ENCODE peak calls at places on chromosome 20, in five cellular contexts. One of them, this sample, is unnamed.

GRCh38 chr20:45300961-45301360 is 5.7 kb upstream of the RBPJL start:
- DNase-seq in GM06990: no peak
- DNase-seq in NCI-H1930: peak; percentile 28
- DNase-seq in GM12864: no peak
- DNase-seq in activated naive CD8-positive, alpha-beta T cell treated with anti-CD3 and anti-CD28 coated beads, Interleukin-2, amount 50 U/mL, for 24 hours: peak; percentile 63
- DNase-seq in this sample: no peak

GRCh38 chr20:50532231-50532630 is 22.0 kb downstream of the PTPN1 start:
- DNase-seq in GM06990: no peak
- DNase-seq in NCI-H1930: no peak
- DNase-seq in GM12864: no peak
- DNase-seq in activated naive CD8-positive, alpha-beta T cell treated with anti-CD3 and anti-CD28 coated beads, Interleukin-2, amount 50 U/mL, for 24 hours: no peak
- DNase-seq in this sample: no peak

GRCh38 chr20:14383326-14383725 is 45.9 kb upstream of the FLRT3 start:
- DNase-seq in GM06990: no peak
- DNase-seq in NCI-H1930: no peak
- DNase-seq in GM12864: no peak
- DNase-seq in activated naive CD8-positive, alpha-beta T cell treated with anti-CD3 and anti-CD28 coated beads, Interleukin-2, amount 50 U/mL, for 24 hours: no peak
- DNase-seq in this sample: no peak

GRCh38 chr20:34871966-34872603 is 571 bp downstream of the GGT7 start:
- DNase-seq in GM06990: no peak
- DNase-seq in NCI-H1930: no peak
- DNase-seq in GM12864: no peak
- DNase-seq in activated naive CD8-positive, alpha-beta T cell treated with anti-CD3 and anti-CD28 coated beads, Interleukin-2, amount 50 U/mL, for 24 hours: no peak
- DNase-seq in this sample: no peak

GRCh38 chr20:59948828-59949720 is 8.9 kb downstream of the FAM217B start:
- DNase-seq in GM06990: no peak
- DNase-seq in NCI-H1930: peak; percentile 21
- DNase-seq in GM12864: no peak
- DNase-seq in activated naive CD8-positive, alpha-beta T cell treated with anti-CD3 and anti-CD28 coated beads, Interleukin-2, amount 50 U/mL, for 24 hours: no peak
- DNase-seq in this sample: no peak

GRCh38 chr20:37348643-37349516 is 2.9 kb downstream of the SRC start:
- DNase-seq in GM06990: no peak
- DNase-seq in NCI-H1930: no peak
- DNase-seq in GM12864: no peak
- DNase-seq in activated naive CD8-positive, alpha-beta T cell treated with anti-CD3 and anti-CD28 coated beads, Interleukin-2, amount 50 U/mL, for 24 hours: no peak
- DNase-seq in this sample: no peak

GRCh38 chr20:32674362-32674789 is 635 bp upstream of the C20orf203 start:
- DNase-seq in GM06990: no peak
- DNase-seq in NCI-H1930: peak; percentile 28
- DNase-seq in GM12864: peak; percentile 38
- DNase-seq in activated naive CD8-positive, alpha-beta T cell treated with anti-CD3 and anti-CD28 coated beads, Interleukin-2, amount 50 U/mL, for 24 hours: peak; percentile 85
- DNase-seq in this sample: no peak

GRCh38 chr20:19275630-19276071 is 63.2 kb downstream of the SLC24A3 start:
- DNase-seq in GM06990: no peak
- DNase-seq in NCI-H1930: no peak
- DNase-seq in GM12864: no peak
- DNase-seq in activated naive CD8-positive, alpha-beta T cell treated with anti-CD3 and anti-CD28 coated beads, Interleukin-2, amount 50 U/mL, for 24 hours: no peak
- DNase-seq in this sample: no peak

GRCh38 chr20:62623488-62624324 is 18.6 kb upstream of the SLCO4A1 start:
- DNase-seq in GM06990: peak; percentile 89
- DNase-seq in NCI-H1930: peak; percentile 35
- DNase-seq in GM12864: peak; percentile 70
- DNase-seq in activated naive CD8-positive, alpha-beta T cell treated with anti-CD3 and anti-CD28 coated beads, Interleukin-2, amount 50 U/mL, for 24 hours: peak; percentile 95
- DNase-seq in this sample: no peak

GRCh38 chr20:53080969-53081871 is 109.1 kb downstream of the TSHZ2 start:
- DNase-seq in GM06990: no peak
- DNase-seq in NCI-H1930: no peak
- DNase-seq in GM12864: no peak
- DNase-seq in activated naive CD8-positive, alpha-beta T cell treated with anti-CD3 and anti-CD28 coated beads, Interleukin-2, amount 50 U/mL, for 24 hours: no peak
- DNase-seq in this sample: no peak

GRCh38 chr20:47691632-47692031 is 93.6 kb downstream of the SULF2 start:
- DNase-seq in GM06990: no peak
- DNase-seq in NCI-H1930: peak; percentile 22
- DNase-seq in GM12864: no peak
- DNase-seq in activated naive CD8-positive, alpha-beta T cell treated with anti-CD3 and anti-CD28 coated beads, Interleukin-2, amount 50 U/mL, for 24 hours: no peak
- DNase-seq in this sample: no peak

GRCh38 chr20:5751856-5752255 is 1.7 kb downstream of the SHLD1 start:
- DNase-seq in GM06990: no peak
- DNase-seq in NCI-H1930: no peak
- DNase-seq in GM12864: no peak
- DNase-seq in activated naive CD8-positive, alpha-beta T cell treated with anti-CD3 and anti-CD28 coated beads, Interleukin-2, amount 50 U/mL, for 24 hours: no peak
- DNase-seq in this sample: no peak

GRCh38 chr20:37355252-37356180 is 9.6 kb downstream of the SRC start:
- DNase-seq in GM06990: no peak
- DNase-seq in NCI-H1930: no peak
- DNase-seq in GM12864: no peak
- DNase-seq in activated naive CD8-positive, alpha-beta T cell treated with anti-CD3 and anti-CD28 coated beads, Interleukin-2, amount 50 U/mL, for 24 hours: no peak
- DNase-seq in this sample: no peak

GRCh38 chr20:58711266-58712051 is 18.9 kb downstream of the NPEPL1 start:
- DNase-seq in GM06990: no peak
- DNase-seq in NCI-H1930: no peak
- DNase-seq in GM12864: no peak
- DNase-seq in activated naive CD8-positive, alpha-beta T cell treated with anti-CD3 and anti-CD28 coated beads, Interleukin-2, amount 50 U/mL, for 24 hours: no peak
- DNase-seq in this sample: no peak

GRCh38 chr20:8153281-8153908 is 21.3 kb downstream of the PLCB1 start:
- DNase-seq in GM06990: peak; percentile 30
- DNase-seq in NCI-H1930: no peak
- DNase-seq in GM12864: no peak
- DNase-seq in activated naive CD8-positive, alpha-beta T cell treated with anti-CD3 and anti-CD28 coated beads, Interleukin-2, amount 50 U/mL, for 24 hours: no peak
- DNase-seq in this sample: no peak

GRCh38 chr20:5147193-5147592 is 20.4 kb downstream of the CDS2 start:
- DNase-seq in GM06990: no peak
- DNase-seq in NCI-H1930: no peak
- DNase-seq in GM12864: no peak
- DNase-seq in activated naive CD8-positive, alpha-beta T cell treated with anti-CD3 and anti-CD28 coated beads, Interleukin-2, amount 50 U/mL, for 24 hours: no peak
- DNase-seq in this sample: no peak

GRCh38 chr20:56903421-56903820 is 274.3 kb downstream of the TFAP2C start:
- DNase-seq in GM06990: no peak
- DNase-seq in NCI-H1930: no peak
- DNase-seq in GM12864: no peak
- DNase-seq in activated naive CD8-positive, alpha-beta T cell treated with anti-CD3 and anti-CD28 coated beads, Interleukin-2, amount 50 U/mL, for 24 hours: no peak
- DNase-seq in this sample: no peak

GRCh38 chr20:38001173-38001875 is 31.9 kb downstream of the TTI1 start:
- DNase-seq in GM06990: no peak
- DNase-seq in NCI-H1930: no peak
- DNase-seq in GM12864: no peak
- DNase-seq in activated naive CD8-positive, alpha-beta T cell treated with anti-CD3 and anti-CD28 coated beads, Interleukin-2, amount 50 U/mL, for 24 hours: no peak
- DNase-seq in this sample: no peak

GRCh38 chr20:49245921-49246740 is 26.9 kb downstream of the DDX27 start:
- DNase-seq in GM06990: no peak
- DNase-seq in NCI-H1930: no peak
- DNase-seq in GM12864: no peak
- DNase-seq in activated naive CD8-positive, alpha-beta T cell treated with anti-CD3 and anti-CD28 coated beads, Interleukin-2, amount 50 U/mL, for 24 hours: no peak
- DNase-seq in this sample: no peak

GRCh38 chr20:63083831-63084562 is 77.2 kb upstream of the BHLHE23 start:
- DNase-seq in GM06990: no peak
- DNase-seq in NCI-H1930: no peak
- DNase-seq in GM12864: no peak
- DNase-seq in activated naive CD8-positive, alpha-beta T cell treated with anti-CD3 and anti-CD28 coated beads, Interleukin-2, amount 50 U/mL, for 24 hours: no peak
- DNase-seq in this sample: no peak

GRCh38 chr20:32605167-32605656 is 20.1 kb upstream of the NOL4L start:
- DNase-seq in GM06990: no peak
- DNase-seq in NCI-H1930: no peak
- DNase-seq in GM12864: no peak
- DNase-seq in activated naive CD8-positive, alpha-beta T cell treated with anti-CD3 and anti-CD28 coated beads, Interleukin-2, amount 50 U/mL, for 24 hours: no peak
- DNase-seq in this sample: no peak

GRCh38 chr20:39233755-39234154 is 271.6 kb downstream of the DHX35 start:
- DNase-seq in GM06990: no peak
- DNase-seq in NCI-H1930: no peak
- DNase-seq in GM12864: no peak
- DNase-seq in activated naive CD8-positive, alpha-beta T cell treated with anti-CD3 and anti-CD28 coated beads, Interleukin-2, amount 50 U/mL, for 24 hours: no peak
- DNase-seq in this sample: no peak

GRCh38 chr20:61566691-61567090 is 314.6 kb downstream of the CDH4 start:
- DNase-seq in GM06990: no peak
- DNase-seq in NCI-H1930: no peak
- DNase-seq in GM12864: no peak
- DNase-seq in activated naive CD8-positive, alpha-beta T cell treated with anti-CD3 and anti-CD28 coated beads, Interleukin-2, amount 50 U/mL, for 24 hours: no peak
- DNase-seq in this sample: no peak

GRCh38 chr20:63636752-63637633 is 10.1 kb upstream of the GMEB2 start:
- DNase-seq in GM06990: no peak
- DNase-seq in NCI-H1930: no peak
- DNase-seq in GM12864: no peak
- DNase-seq in activated naive CD8-positive, alpha-beta T cell treated with anti-CD3 and anti-CD28 coated beads, Interleukin-2, amount 50 U/mL, for 24 hours: no peak
- DNase-seq in this sample: no peak

GRCh38 chr20:36543187-36544133 is 2.1 kb downstream of the MYL9 start:
- DNase-seq in GM06990: no peak
- DNase-seq in NCI-H1930: no peak
- DNase-seq in GM12864: no peak
- DNase-seq in activated naive CD8-positive, alpha-beta T cell treated with anti-CD3 and anti-CD28 coated beads, Interleukin-2, amount 50 U/mL, for 24 hours: no peak
- DNase-seq in this sample: no peak

GRCh38 chr20:25356294-25356933 is 34.2 kb downstream of the ABHD12 start:
- DNase-seq in GM06990: no peak
- DNase-seq in NCI-H1930: no peak
- DNase-seq in GM12864: no peak
- DNase-seq in activated naive CD8-positive, alpha-beta T cell treated with anti-CD3 and anti-CD28 coated beads, Interleukin-2, amount 50 U/mL, for 24 hours: no peak
- DNase-seq in this sample: no peak

GRCh38 chr20:54134445-54135220 is 39.2 kb downstream of the CYP24A1 start:
- DNase-seq in GM06990: no peak
- DNase-seq in NCI-H1930: no peak
- DNase-seq in GM12864: no peak
- DNase-seq in activated naive CD8-positive, alpha-beta T cell treated with anti-CD3 and anti-CD28 coated beads, Interleukin-2, amount 50 U/mL, for 24 hours: no peak
- DNase-seq in this sample: no peak

GRCh38 chr20:30892704-30893345 is 364.6 kb upstream of the DEFB115 start:
- DNase-seq in GM06990: no peak
- DNase-seq in NCI-H1930: no peak
- DNase-seq in GM12864: no peak
- DNase-seq in activated naive CD8-positive, alpha-beta T cell treated with anti-CD3 and anti-CD28 coated beads, Interleukin-2, amount 50 U/mL, for 24 hours: no peak
- DNase-seq in this sample: no peak

GRCh38 chr20:22442318-22442717 is 142.1 kb downstream of the FOXA2 start:
- DNase-seq in GM06990: no peak
- DNase-seq in NCI-H1930: no peak
- DNase-seq in GM12864: no peak
- DNase-seq in activated naive CD8-positive, alpha-beta T cell treated with anti-CD3 and anti-CD28 coated beads, Interleukin-2, amount 50 U/mL, for 24 hours: no peak
- DNase-seq in this sample: no peak

GRCh38 chr20:31542201-31542842 is 28.1 kb downstream of the HM13 start:
- DNase-seq in GM06990: no peak
- DNase-seq in NCI-H1930: no peak
- DNase-seq in GM12864: no peak
- DNase-seq in activated naive CD8-positive, alpha-beta T cell treated with anti-CD3 and anti-CD28 coated beads, Interleukin-2, amount 50 U/mL, for 24 hours: peak; percentile 65
- DNase-seq in this sample: no peak

GRCh38 chr20:46377532-46377931 is 28.9 kb downstream of the ELMO2 start:
- DNase-seq in GM06990: no peak
- DNase-seq in NCI-H1930: no peak
- DNase-seq in GM12864: no peak
- DNase-seq in activated naive CD8-positive, alpha-beta T cell treated with anti-CD3 and anti-CD28 coated beads, Interleukin-2, amount 50 U/mL, for 24 hours: no peak
- DNase-seq in this sample: no peak

GRCh38 chr20:7622399-7622961 is 317.8 kb downstream of the HAO1 start:
- DNase-seq in GM06990: no peak
- DNase-seq in NCI-H1930: no peak
- DNase-seq in GM12864: no peak
- DNase-seq in activated naive CD8-positive, alpha-beta T cell treated with anti-CD3 and anti-CD28 coated beads, Interleukin-2, amount 50 U/mL, for 24 hours: no peak
- DNase-seq in this sample: no peak

GRCh38 chr20:25270829-25271251 is 23.0 kb downstream of the PYGB start:
- DNase-seq in GM06990: no peak
- DNase-seq in NCI-H1930: no peak
- DNase-seq in GM12864: no peak
- DNase-seq in activated naive CD8-positive, alpha-beta T cell treated with anti-CD3 and anti-CD28 coated beads, Interleukin-2, amount 50 U/mL, for 24 hours: no peak
- DNase-seq in this sample: no peak

GRCh38 chr20:58627212-58628072 is 23.6 kb upstream of the STX16 start:
- DNase-seq in GM06990: no peak
- DNase-seq in NCI-H1930: no peak
- DNase-seq in GM12864: no peak
- DNase-seq in activated naive CD8-positive, alpha-beta T cell treated with anti-CD3 and anti-CD28 coated beads, Interleukin-2, amount 50 U/mL, for 24 hours: no peak
- DNase-seq in this sample: no peak

GRCh38 chr20:48034754-48035153 is 249.5 kb upstream of the SULF2 start:
- DNase-seq in GM06990: no peak
- DNase-seq in NCI-H1930: no peak
- DNase-seq in GM12864: no peak
- DNase-seq in activated naive CD8-positive, alpha-beta T cell treated with anti-CD3 and anti-CD28 coated beads, Interleukin-2, amount 50 U/mL, for 24 hours: no peak
- DNase-seq in this sample: no peak

GRCh38 chr20:9838378-9839295 is at the start of gene PAK5:
- DNase-seq in GM06990: no peak
- DNase-seq in NCI-H1930: peak; percentile 80
- DNase-seq in GM12864: no peak
- DNase-seq in activated naive CD8-positive, alpha-beta T cell treated with anti-CD3 and anti-CD28 coated beads, Interleukin-2, amount 50 U/mL, for 24 hours: no peak
- DNase-seq in this sample: peak; percentile 81

GRCh38 chr20:59772373-59772705 is 161.1 kb downstream of the SYCP2 start:
- DNase-seq in GM06990: no peak
- DNase-seq in NCI-H1930: no peak
- DNase-seq in GM12864: no peak
- DNase-seq in activated naive CD8-positive, alpha-beta T cell treated with anti-CD3 and anti-CD28 coated beads, Interleukin-2, amount 50 U/mL, for 24 hours: no peak
- DNase-seq in this sample: no peak

GRCh38 chr20:50346372-50347347 is 156.0 kb downstream of the CEBPB start:
- DNase-seq in GM06990: no peak
- DNase-seq in NCI-H1930: no peak
- DNase-seq in GM12864: no peak
- DNase-seq in activated naive CD8-positive, alpha-beta T cell treated with anti-CD3 and anti-CD28 coated beads, Interleukin-2, amount 50 U/mL, for 24 hours: no peak
- DNase-seq in this sample: peak; percentile 71

This sample was measured in NCI-H1436 treated with DMSO at 0.1 percent for 48 hours.